ENCODE peak calls at places on chromosome 9, in seven cellular contexts. S is neural progenitor cell, M is suprapubic skin, R is GM23338, H is dorsolateral prefrontal cortex, K is foreskin fibroblast, P is left ventricle myocardium inferior. G is an unnamed sample.

GRCh38 chr9:132857601-132858342 is 20.3 kb downstream of the AK8 start:
- DNase-seq in S (peak), M (no peak), R (no peak), H (no peak), K (no peak), P (peak), G (peak)

GRCh38 chr9:71741841-71742648 is 26.3 kb downstream of the CEMIP2 start:
- DNase-seq in S (no peak), M (no peak), R (no peak), H (no peak), K (no peak), P (no peak), G (no peak)

GRCh38 chr9:110752766-110753165 is 84.2 kb downstream of the MUSK start:
- DNase-seq in S (no peak), M (no peak), R (no peak), H (no peak), K (peak), P (no peak), G (no peak)

GRCh38 chr9:27785714-27786100 is 212.4 kb upstream of the C9orf72 start:
- DNase-seq in S (no peak), M (no peak), R (no peak), H (no peak), K (no peak), P (no peak), G (no peak)

GRCh38 chr9:92666912-92667532 is 2.9 kb downstream of the IPPK start:
- DNase-seq in S (no peak), M (peak), R (no peak), H (no peak), K (no peak), P (no peak), G (no peak)

GRCh38 chr9:14180942-14181270 is 133.0 kb downstream of the NFIB start:
- DNase-seq in S (no peak), M (no peak), R (no peak), H (no peak), K (no peak), P (no peak), G (no peak)

GRCh38 chr9:105406369-105406768 is 41.5 kb upstream of the FSD1L start:
- DNase-seq in S (no peak), M (no peak), R (no peak), H (no peak), K (no peak), P (no peak), G (no peak)

GRCh38 chr9:22049411-22049810 is 40.3 kb upstream of the CDKN2B start:
- DNase-seq in S (no peak), M (no peak), R (no peak), H (no peak), K (peak), P (no peak), G (no peak)

GRCh38 chr9:135073081-135073740 is 14.3 kb upstream of the OLFM1 start:
- DNase-seq in S (no peak), M (peak), R (no peak), H (peak), K (no peak), P (no peak), G (no peak)

GRCh38 chr9:81823672-81824554 is 104.3 kb upstream of the SPATA31D4 start:
- DNase-seq in S (no peak), M (no peak), R (no peak), H (no peak), K (no peak), P (no peak), G (no peak)

DNA sequence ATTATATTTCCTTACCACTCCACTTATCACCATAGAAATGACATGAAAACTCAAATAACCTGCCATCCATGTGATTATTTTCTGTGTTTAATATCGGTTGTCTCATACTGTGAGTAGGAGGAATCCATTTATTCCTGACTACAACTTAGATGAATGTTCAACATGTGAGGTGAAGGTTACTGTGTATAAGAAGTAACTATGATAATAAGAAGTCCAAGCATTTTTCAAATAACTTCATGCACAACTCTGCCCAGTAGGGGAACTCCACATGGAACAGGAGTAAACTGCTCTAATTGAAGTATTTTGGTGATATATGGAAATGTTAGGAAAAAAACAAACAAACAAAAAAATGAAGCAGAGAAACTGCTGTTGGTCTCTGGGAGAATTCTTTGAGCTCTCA is 447.5 kb upstream of the GRIN3A start:
- DNase-seq in S (no peak), M (no peak), R (no peak), H (no peak), K (no peak), P (no peak), G (no peak)
- TF ChIP-seq CTCF in S (no peak), M (no peak), R (no peak), H (no peak), K (no peak), P (no peak), G (no peak)

DNA sequence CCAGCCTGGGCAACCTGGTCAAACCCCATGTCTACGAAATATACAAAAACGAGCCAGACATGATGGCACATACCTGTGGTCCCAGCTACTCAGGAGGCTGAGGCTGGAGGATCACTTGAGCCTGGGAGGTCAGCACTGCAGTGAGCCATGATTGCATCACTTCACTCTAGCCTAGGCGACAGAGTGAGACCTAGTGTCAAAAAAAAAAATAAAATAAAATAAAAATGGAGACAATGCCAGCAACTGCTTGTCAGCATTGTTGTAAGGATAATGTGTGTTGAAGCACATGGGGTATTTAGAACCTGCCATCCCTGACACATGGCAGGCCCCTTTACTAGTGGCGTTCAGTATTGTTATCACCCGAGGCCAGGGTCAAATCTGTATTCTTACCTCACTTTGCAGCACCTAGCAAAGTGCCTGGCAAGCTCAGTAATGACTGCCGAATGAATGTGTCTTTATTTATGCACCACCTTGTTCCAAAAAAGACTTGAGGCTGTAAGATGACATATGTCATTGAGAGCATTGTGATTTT is 32.4 kb upstream of the CRB2 start:
- DNase-seq in S (no peak), M (no peak), R (no peak), H (no peak), K (no peak), P (no peak), G (no peak)
- TF ChIP-seq CTCF in S (no peak), M (no peak), R (no peak), H (no peak), K (no peak), P (no peak), G (no peak)

GRCh38 chr9:102309379-102309778 is 570.9 kb upstream of the GRIN3A start:
- DNase-seq in S (no peak), M (no peak), R (no peak), H (no peak), K (no peak), P (no peak), G (no peak)
- TF ChIP-seq CTCF in S (no peak), M (no peak), R (no peak), H (no peak), K (no peak), P (no peak), G (no peak)

DNA sequence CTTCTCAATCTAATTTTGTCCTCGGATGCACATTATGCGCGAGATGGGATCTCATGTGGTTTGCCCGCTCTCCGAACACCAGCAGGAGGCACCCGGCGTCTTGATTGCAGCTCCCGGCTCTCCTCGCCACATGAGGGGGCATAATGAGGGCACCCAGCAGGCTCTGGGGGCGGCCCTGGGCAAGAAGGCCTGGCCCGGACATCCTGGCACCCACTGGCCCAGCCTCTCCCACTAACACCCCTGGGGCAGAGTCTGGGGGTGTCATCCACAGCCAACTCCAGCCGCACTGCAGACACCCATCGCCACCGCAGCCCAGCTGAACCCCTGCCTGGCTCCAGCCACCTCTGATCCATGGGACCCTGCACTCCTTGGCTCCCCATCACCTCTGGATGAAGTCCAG is 135.4 kb downstream of the PAX5 start:
- DNase-seq in S (no peak), M (no peak), R (no peak), H (peak), K (no peak), P (no peak), G (no peak)
- TF ChIP-seq CTCF in S (no peak), M (no peak), R (no peak), H (no peak), K (no peak), P (no peak), G (no peak)

GRCh38 chr9:137240321-137240840 is 706 bp upstream of the TUBB4B start:
- DNase-seq in S (peak), M (peak), R (no peak), H (peak), K (peak), P (peak), G (peak)
- TF ChIP-seq CTCF in S (peak), M (no peak), R (no peak), H (no peak), K (no peak), P (peak), G (no peak)